ENCODE peak calls at places on chromosomes 2 and 18, in six cellular contexts. B, J, W, G, X and K are unnamed samples.
A peak's percentile ranks its signal among the peaks of the same experiment; 100 is the strongest.

GRCh38 chr2:241037498-241037897 is 39.1 kb downstream of the SNED1 start:
- DNase-seq in J (no peak), W (no peak), B (no peak), G (no peak), X (no peak), K (no peak)

GRCh38 chr2:133848111-133848649 is 279.9 kb upstream of the NCKAP5 start:
- DNase-seq in W (no peak), B (no peak), J (no peak), G (no peak), X (no peak), K (no peak)

GRCh38 chr2:236355911-236356310 is 91.7 kb upstream of the ASB18 start:
- DNase-seq in W (no peak), G (no peak), B (no peak), J (no peak), X (no peak), K (no peak)

GRCh38 chr18:57080479-57080878 is 66.4 kb upstream of the BOD1L2 start:
- DNase-seq in W (no peak), J (no peak), B (no peak), G (no peak), X (no peak), K (no peak)

GRCh38 chr2:218271487-218271797 is 1.1 kb downstream of the PNKD start:
- DNase-seq in G (no peak), W (peak; percentile 38), B (no peak), J (no peak), X (peak; percentile 32), K (no peak)

GRCh38 chr2:3483986-3484960 is 35.1 kb downstream of the ADI1 start:
- DNase-seq in J (no peak), W (no peak), X (no peak), B (no peak), G (no peak), K (no peak)

GRCh38 chr18:44586782-44587524 is 93.7 kb upstream of the SETBP1 start:
- DNase-seq in X (no peak), G (no peak), W (no peak), J (no peak), B (no peak), K (no peak)

GRCh38 chr2:64558682-64559081 is 34.6 kb downstream of the AFTPH start:
- DNase-seq in X (no peak), J (no peak), G (no peak), B (no peak), W (no peak), K (no peak)

GRCh38 chr2:184769038-184769437 is 170.7 kb downstream of the ZNF804A start:
- DNase-seq in J (no peak), B (no peak), W (no peak), X (peak; percentile 66), G (no peak), K (no peak)

GRCh38 chr18:58045265-58046086 is 1.4 kb downstream of the NEDD4L start:
- DNase-seq in G (no peak), X (peak; percentile 26), W (peak; percentile 84), J (no peak), B (no peak), K (peak; percentile 22)

GRCh38 chr2:224973112-224974016 is 68.9 kb downstream of the DOCK10 start:
- DNase-seq in J (no peak), B (peak; percentile 56), G (no peak), W (no peak), X (peak; percentile 50), K (no peak)

GRCh38 chr18:7696846-7697245 is 129.7 kb downstream of the PTPRM start:
- DNase-seq in G (no peak), X (peak; percentile 21), W (no peak), B (no peak), J (no peak), K (no peak)

GRCh38 chr2:229340086-229340760 is 69.1 kb upstream of the PID1 start:
- DNase-seq in W (no peak), J (no peak), B (no peak), G (no peak), X (peak; percentile 82), K (no peak)

GRCh38 chr2:9210030-9210429 is 3.4 kb downstream of the ASAP2 start:
- DNase-seq in J (no peak), X (no peak), W (no peak), B (no peak), G (no peak), K (no peak)

GRCh38 chr18:7236899-7237298 is 6.0 kb downstream of the LRRC30 start:
- DNase-seq in B (no peak), J (no peak), G (no peak), X (no peak), W (no peak), K (no peak)

GRCh38 chr2:60934153-60934722 is 52.9 kb downstream of the REL start:
- DNase-seq in W (no peak), G (no peak), X (peak; percentile 7), B (no peak), J (no peak), K (no peak)

GRCh38 chr2:238255146-238255545 is 15.3 kb upstream of the HES6 start:
- DNase-seq in J (no peak), G (no peak), B (peak; percentile 20), W (no peak), X (no peak), K (no peak)

GRCh38 chr2:19120941-19121750 is 237.3 kb downstream of the OSR1 start:
- DNase-seq in B (no peak), X (peak; percentile 94), G (no peak), W (no peak), J (peak; percentile 26), K (no peak)

GRCh38 chr2:187698374-187699110 is 144.3 kb upstream of the TFPI start:
- DNase-seq in W (no peak), X (peak; percentile 4), G (no peak), J (no peak), B (no peak), K (no peak)

GRCh38 chr2:27710640-27711430 is 47.1 kb downstream of the SLC4A1AP start:
- DNase-seq in W (no peak), B (no peak), X (no peak), G (no peak), J (no peak), K (no peak)

GRCh38 chr2:140650825-140651224 is 1480.0 kb downstream of the LRP1B start:
- DNase-seq in X (peak; percentile 2), J (no peak), G (no peak), W (no peak), B (no peak), K (no peak)

GRCh38 chr18:80154293-80154692 is 45.2 kb downstream of the ADNP2 start:
- DNase-seq in W (no peak), G (no peak), X (peak; percentile 56), B (no peak), J (no peak), K (no peak)

GRCh38 chr18:7255054-7255453 is 24.2 kb downstream of the LRRC30 start:
- DNase-seq in W (no peak), G (no peak), B (no peak), J (no peak), X (no peak), K (no peak)

GRCh38 chr2:129911363-129912065 is 68.0 kb upstream of the RAB6C start:
- DNase-seq in G (no peak), J (no peak), X (no peak), W (no peak), B (no peak), K (no peak)

GRCh38 chr2:180524458-180524857 is 455.9 kb upstream of the UBE2E3 start:
- DNase-seq in B (no peak), W (no peak), J (no peak), X (peak; percentile 24), G (no peak), K (no peak)

GRCh38 chr18:11310476-11311086 is 161.2 kb upstream of the PIEZO2 start:
- DNase-seq in J (peak; percentile 29), B (peak; percentile 48), X (peak; percentile 61), G (no peak), W (peak; percentile 68), K (no peak)

DNA sequence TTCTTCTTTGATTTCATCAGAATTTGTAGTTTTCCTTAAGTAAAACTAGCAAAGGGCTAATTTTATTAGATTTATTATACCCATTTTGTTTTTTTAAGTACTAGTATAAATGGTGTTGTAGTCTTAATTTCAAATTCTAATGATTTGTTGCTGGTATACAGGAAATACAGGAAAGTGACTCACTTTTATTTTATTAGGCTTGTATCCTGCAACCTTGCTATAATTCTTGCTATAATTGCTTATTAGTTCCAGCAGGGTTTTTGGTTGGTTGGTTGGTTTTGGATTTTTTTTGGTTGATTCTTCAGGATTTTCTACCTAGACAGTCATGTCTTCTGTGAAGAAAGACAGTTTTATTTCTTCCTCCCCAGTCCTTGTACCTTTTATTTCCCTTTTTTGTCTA is 110.6 kb upstream of the IL1R2 start:
- DNase-seq in J (no peak), W (no peak), X (peak; percentile 36), G (no peak), B (no peak), K (no peak)
- H3K27ac ChIP-seq in J (no peak overlapping the region), W (no peak overlapping the region), X (peak overlapping the region; percentile 22), G (no peak overlapping the region), B (no peak overlapping the region), K (no peak overlapping the region)

DNA sequence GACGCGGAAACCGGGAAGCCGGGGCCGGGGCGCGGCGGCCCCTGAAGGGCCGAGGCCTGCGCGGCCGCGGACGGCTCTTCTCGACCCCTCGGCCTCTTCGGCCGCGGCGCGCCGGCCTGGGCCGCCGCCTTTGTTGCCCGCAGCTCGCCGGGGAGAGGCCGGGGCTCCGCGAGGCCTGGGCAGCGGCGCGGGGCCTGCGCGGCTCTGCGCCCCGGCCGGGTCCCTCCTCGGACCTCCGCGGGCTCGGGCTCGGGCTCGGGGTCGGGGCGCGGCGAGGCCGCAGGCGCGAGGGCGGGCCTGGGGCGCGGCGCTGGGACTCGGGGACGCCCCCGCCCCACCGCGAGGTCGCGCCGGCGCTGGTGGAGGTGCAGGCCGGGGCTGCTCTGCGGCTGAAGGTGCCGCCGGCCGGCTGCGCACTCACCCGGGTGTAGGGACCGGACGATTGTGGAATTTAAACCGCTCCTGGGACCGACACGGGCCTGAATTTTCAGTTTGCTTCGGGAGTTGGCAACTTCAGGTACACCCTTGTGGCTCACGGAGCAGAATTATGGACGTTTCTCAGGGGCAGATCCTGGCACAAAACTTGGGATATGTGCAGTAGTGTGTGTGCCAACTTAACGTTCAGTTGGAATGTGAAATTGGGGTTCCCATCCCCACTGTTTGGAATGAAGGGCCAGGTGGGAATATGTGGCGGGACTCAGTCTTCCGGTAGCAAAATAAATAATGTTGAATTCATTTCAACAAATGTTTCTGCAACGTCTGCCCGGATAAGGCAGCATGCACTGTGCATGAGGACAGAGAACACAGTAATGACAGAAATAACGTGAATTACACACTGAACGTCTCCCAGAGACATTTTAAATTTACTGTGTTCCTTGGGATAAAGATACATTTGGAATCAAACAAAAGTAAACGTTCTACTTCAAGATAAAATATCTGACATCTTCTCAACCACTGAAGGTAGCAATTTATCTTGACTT is 796 bp downstream of the SOCS6 start:
- DNase-seq in B (peak; percentile 59), J (peak; percentile 35), W (peak; percentile 77), X (peak; percentile 67), G (no peak), K (no peak)
- H3K4me3 ChIP-seq in B (peak overlapping the region; percentile 93), J (peak overlapping the region; percentile 80), W (peak overlapping the region; percentile 89), X (peak overlapping the region; percentile 84), G (peak overlapping the region; percentile 46), K (peak overlapping the region; percentile 48)

DNA sequence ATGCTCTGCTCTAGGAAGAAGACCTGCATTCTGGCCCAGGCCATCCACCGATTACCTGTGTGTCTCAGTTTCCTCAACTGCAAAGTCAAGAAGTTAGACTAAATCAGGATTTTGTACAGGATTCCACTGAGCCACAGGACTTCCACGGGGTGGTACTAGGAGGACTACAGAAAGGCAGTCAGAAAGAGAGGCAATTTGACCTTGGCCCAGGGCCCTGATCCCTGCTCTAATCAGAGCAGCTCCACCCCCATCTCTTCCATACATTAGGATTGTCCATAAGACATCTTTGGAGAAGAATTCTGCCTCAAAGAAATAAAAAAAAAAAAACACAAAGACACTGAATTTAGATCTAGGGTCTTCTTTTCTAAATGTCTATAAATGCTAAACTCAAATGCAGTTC is 52.8 kb upstream of the TSPYL6 start:
- DNase-seq in B (no peak), G (no peak), J (no peak), X (no peak), W (no peak), K (no peak)
- H3K27ac ChIP-seq in B (no peak overlapping the region), G (no peak overlapping the region), J (no peak overlapping the region), X (no peak overlapping the region), W (peak overlapping the region; percentile 62), K (no peak overlapping the region)

GRCh38 chr2:73156539-73157124 is 43.9 kb upstream of the RAB11FIP5 start:
- DNase-seq in X (peak; percentile 84), J (peak; percentile 61), B (peak; percentile 78), G (peak; percentile 15), W (peak; percentile 83), K (no peak)
- H3K4me3 ChIP-seq in X (peak overlapping the region; percentile 63), J (no peak overlapping the region), B (no peak overlapping the region), G (no peak overlapping the region), W (no peak overlapping the region), K (no peak overlapping the region)